ENCODE peak calls at places on chromosomes 12 and 14, in ten cellular contexts. Z is left ventricle myocardium inferior; N is glutamatergic neuron; X is small intestine; D is RWPE1; M is SJSA1; L is Jurkat, Clone E6-1; V is EL; J is brain microvascular endothelial cell; R is activated naive CD8-positive, alpha-beta T cell treated with anti-CD3 and anti-CD28 coated beads, Interleukin-2, amount 50 U/mL, for 24 hours. P is an unnamed sample.

GRCh38 chr14:37869633-37870032 is 274.2 kb downstream of the TTC6 start:
- DNase-seq in Z (no peak), N (no peak), X (no peak), D (no peak), M (no peak), L (no peak), V (no peak), J (no peak), R (no peak), P (no peak)

GRCh38 chr14:104726600-104727451 is 2.8 kb downstream of the ADSS1 start:
- DNase-seq in Z (no peak), N (no peak), X (no peak), D (no peak), M (no peak), L (no peak), V (no peak), J (no peak), R (no peak), P (no peak)

GRCh38 chr12:7667025-7667575 is 1.4 kb upstream of the APOBEC1 start:
- DNase-seq in Z (no peak), N (no peak), X (peak), D (peak), M (no peak), L (peak), V (peak), J (no peak), R (no peak), P (no peak)

GRCh38 chr12:46751173-46751572 is 74.6 kb downstream of the SLC38A4 start:
- DNase-seq in Z (no peak), N (no peak), X (no peak), D (no peak), M (no peak), L (no peak), V (no peak), J (no peak), R (no peak), P (no peak)

GRCh38 chr14:34310724-34311123 is 151.3 kb downstream of the SPTSSA start:
- DNase-seq in Z (no peak), N (no peak), X (no peak), D (no peak), M (no peak), L (no peak), V (no peak), J (no peak), R (no peak), P (no peak)

GRCh38 chr12:14771651-14772137 is 31.6 kb downstream of the WBP11 start:
- DNase-seq in Z (no peak), N (no peak), X (no peak), D (no peak), M (peak), L (peak), V (no peak), J (no peak), R (peak), P (no peak)

GRCh38 chr12:114681149-114681849 is 2.7 kb downstream of the TBX3 start:
- DNase-seq in Z (no peak), N (no peak), X (peak), D (no peak), M (peak), L (no peak), V (peak), J (no peak), R (no peak), P (no peak)

GRCh38 chr14:103749452-103749851 is 33.8 kb downstream of the ZFYVE21 start:
- DNase-seq in Z (no peak), N (no peak), X (peak), D (no peak), M (no peak), L (peak), V (no peak), J (no peak), R (no peak), P (no peak)

P was measured in naive B cell.